ENCODE peak calls at places on chromosomes 2 and 18, in seven cellular contexts. T is GM20000; Z is activated CD4-positive, alpha-beta memory T cell treated with anti-CD3 and anti-CD28 coated beads, Interleukin-2, amount 10 ng/mL, durations not matched to agents 7 days and 5 days; U is H9; A is endothelial cell; C is GM12892; I is progenitor cell of endocrine pancreas. G is an unnamed sample.

GRCh38 chr2:96329416-96329815 is 4.3 kb downstream of the ITPRIPL1 start:
- DNase-seq in T (no peak), Z (no peak), U (no peak), A (no peak), C (no peak), I (no peak), G (no peak)

GRCh38 chr2:49002750-49003149 is 151.6 kb downstream of the FSHR start:
- DNase-seq in T (no peak), Z (no peak), U (no peak), A (no peak), C (no peak), I (no peak), G (no peak)

GRCh38 chr2:139790807-139791206 is 1010.6 kb upstream of the NXPH2 start:
- DNase-seq in T (peak), Z (no peak), U (no peak), A (no peak), C (no peak), I (no peak), G (no peak)

GRCh38 chr2:47211497-47212011 is 56.4 kb upstream of the STPG4 start:
- DNase-seq in T (no peak), Z (no peak), U (no peak), A (no peak), C (no peak), I (no peak), G (no peak)

GRCh38 chr18:12656671-12657047 is 1.2 kb downstream of the SPIRE1 start:
- DNase-seq in T (no peak), Z (no peak), U (no peak), A (no peak), C (no peak), I (no peak), G (no peak)

GRCh38 chr2:212282596-212283330 is 255.8 kb downstream of the ERBB4 start:
- DNase-seq in T (no peak), Z (no peak), U (no peak), A (no peak), C (no peak), I (no peak), G (no peak)

GRCh38 chr18:58140366-58141325 is 96.6 kb downstream of the NEDD4L start:
- DNase-seq in T (no peak), Z (no peak), U (no peak), A (no peak), C (no peak), I (no peak), G (no peak)

GRCh38 chr2:235497096-235497495 is 3.3 kb downstream of the AGAP1 start:
- DNase-seq in T (peak), Z (no peak), U (no peak), A (no peak), C (no peak), I (no peak), G (no peak)

GRCh38 chr2:20589975-20590703 is 60.8 kb downstream of the HS1BP3 start:
- DNase-seq in T (no peak), Z (no peak), U (no peak), A (no peak), C (no peak), I (no peak), G (no peak)

GRCh38 chr2:106542730-106543359 is 55.7 kb downstream of the CD8B2 start:
- DNase-seq in T (peak), Z (peak), U (peak), A (peak), C (peak), I (peak), G (peak)

GRCh38 chr2:52404866-52405265 is 1362.7 kb upstream of the CHAC2 start:
- DNase-seq in T (no peak), Z (no peak), U (no peak), A (no peak), C (no peak), I (no peak), G (no peak)

GRCh38 chr2:239261796-239262475 is 138.9 kb downstream of the HDAC4 start:
- DNase-seq in T (no peak), Z (no peak), U (no peak), A (no peak), C (no peak), I (no peak), G (no peak)

GRCh38 chr2:101518470-101519172 is 43.7 kb upstream of the RFX8 start:
- DNase-seq in T (no peak), Z (no peak), U (peak), A (peak), C (no peak), I (no peak), G (no peak)

GRCh38 chr2:98623657-98624056 is 15.3 kb downstream of the UNC50 start:
- DNase-seq in T (no peak), Z (no peak), U (no peak), A (no peak), C (no peak), I (no peak), G (no peak)

GRCh38 chr18:13216092-13216582 is 2.4 kb upstream of the LDLRAD4 start:
- DNase-seq in T (peak), Z (peak), U (peak), A (peak), C (no peak), I (no peak), G (no peak)

GRCh38 chr2:28164280-28164801 is 228.3 kb upstream of the FOSL2 start:
- DNase-seq in T (no peak), Z (no peak), U (no peak), A (no peak), C (no peak), I (no peak), G (no peak)

GRCh38 chr18:21315741-21316187 is 73.7 kb downstream of the GREB1L start:
- DNase-seq in T (no peak), Z (no peak), U (peak), A (peak), C (no peak), I (no peak), G (no peak)

GRCh38 chr2:36626756-36627155 is 28.8 kb upstream of the FEZ2 start:
- DNase-seq in T (no peak), Z (no peak), U (no peak), A (no peak), C (no peak), I (no peak), G (no peak)

GRCh38 chr18:27769152-27769551 is 407.8 kb downstream of the CDH2 start:
- DNase-seq in T (no peak), Z (no peak), U (no peak), A (no peak), C (no peak), I (no peak), G (no peak)

GRCh38 chr2:73009177-73009839 is 62.2 kb downstream of the SFXN5 start:
- DNase-seq in T (no peak), Z (no peak), U (no peak), A (no peak), C (no peak), I (no peak), G (no peak)

GRCh38 chr18:46668135-46668534 is 11.1 kb upstream of the LOXHD1 start:
- DNase-seq in T (no peak), Z (no peak), U (no peak), A (no peak), C (no peak), I (no peak), G (no peak)

GRCh38 chr2:44290271-44290670 is 15.0 kb downstream of the SLC3A1 start:
- DNase-seq in T (no peak), Z (no peak), U (no peak), A (no peak), C (no peak), I (no peak), G (no peak)

GRCh38 chr18:79068299-79068945 is 772 bp upstream of the ATP9B start:
- DNase-seq in T (no peak), Z (no peak), U (no peak), A (no peak), C (no peak), I (no peak), G (no peak)

GRCh38 chr2:213316001-213316735 is 31.9 kb downstream of the SPAG16 start:
- DNase-seq in T (no peak), Z (no peak), U (no peak), A (no peak), C (no peak), I (no peak), G (no peak)

GRCh38 chr2:158912122-158912521 is 56.3 kb upstream of the TANC1 start:
- DNase-seq in T (no peak), Z (no peak), U (no peak), A (no peak), C (no peak), I (no peak), G (no peak)

GRCh38 chr18:58682429-58683069 is 11.3 kb downstream of the MALT1 start:
- DNase-seq in T (no peak), Z (no peak), U (no peak), A (no peak), C (no peak), I (no peak), G (no peak)

GRCh38 chr2:80530442-80531064 is 226.0 kb upstream of the LRRTM1 start:
- DNase-seq in T (peak), Z (no peak), U (no peak), A (no peak), C (no peak), I (no peak), G (no peak)

GRCh38 chr18:48590678-48591077 is 51.8 kb downstream of the CTIF start:
- DNase-seq in T (no peak), Z (no peak), U (no peak), A (no peak), C (no peak), I (no peak), G (peak)

GRCh38 chr2:212145111-212145510 is 393.5 kb downstream of the ERBB4 start:
- DNase-seq in T (no peak), Z (no peak), U (no peak), A (no peak), C (no peak), I (no peak), G (no peak)

GRCh38 chr2:241412144-241412543 is 56.1 kb downstream of the FARP2 start:
- DNase-seq in T (no peak), Z (no peak), U (no peak), A (no peak), C (no peak), I (no peak), G (no peak)

GRCh38 chr2:219433666-219434467 is 776 bp upstream of the SPEG start:
- DNase-seq in T (no peak), Z (no peak), U (peak), A (peak), C (no peak), I (no peak), G (no peak)

GRCh38 chr2:162729469-162729868 is 109.1 kb downstream of the KCNH7 start:
- DNase-seq in T (no peak), Z (no peak), U (no peak), A (no peak), C (no peak), I (no peak), G (no peak)

GRCh38 chr18:1585881-1586488 is 681.3 kb downstream of the ADCYAP1 start:
- DNase-seq in T (peak), Z (no peak), U (no peak), A (no peak), C (no peak), I (no peak), G (no peak)

GRCh38 chr2:88049601-88050000 is 6.0 kb downstream of the KRCC1 start:
- DNase-seq in T (no peak), Z (no peak), U (no peak), A (no peak), C (no peak), I (no peak), G (no peak)

GRCh38 chr2:239181601-239182471 is 219.0 kb downstream of the HDAC4 start:
- DNase-seq in T (no peak), Z (no peak), U (peak), A (no peak), C (no peak), I (no peak), G (no peak)